ENCODE peak calls at places on chromosomes 2 and 18, in four cellular contexts. One of them, this sample, is unnamed.

GRCh38 chr2:163723881-163724280 is 11.9 kb downstream of the FIGN start:
- DNase-seq in dermis microvascular lymphatic vessel endothelial cell: no peak
- DNase-seq in AG04450: no peak
- DNase-seq in nephron progenitor cell: no peak
- DNase-seq in this sample: no peak

GRCh38 chr2:239391286-239392071 is 9.3 kb downstream of the HDAC4 start:
- DNase-seq in dermis microvascular lymphatic vessel endothelial cell: no peak
- DNase-seq in AG04450: no peak
- DNase-seq in nephron progenitor cell: no peak
- DNase-seq in this sample: no peak

GRCh38 chr2:152483276-152483996 is 148.5 kb downstream of the FMNL2 start:
- DNase-seq in dermis microvascular lymphatic vessel endothelial cell: peak; percentile 28
- DNase-seq in AG04450: no peak
- DNase-seq in nephron progenitor cell: no peak
- DNase-seq in this sample: no peak

GRCh38 chr2:194700726-194701125 is 956.3 kb upstream of the SLC39A10 start:
- DNase-seq in dermis microvascular lymphatic vessel endothelial cell: peak; percentile 37
- DNase-seq in AG04450: no peak
- DNase-seq in nephron progenitor cell: no peak
- DNase-seq in this sample: no peak

GRCh38 chr2:70328921-70329561 is 27.2 kb upstream of the FAM136A start:
- DNase-seq in dermis microvascular lymphatic vessel endothelial cell: peak; percentile 29
- DNase-seq in AG04450: no peak
- DNase-seq in nephron progenitor cell: no peak
- DNase-seq in this sample: no peak

GRCh38 chr2:149100739-149101699 is 62.5 kb downstream of the LYPD6B start:
- DNase-seq in dermis microvascular lymphatic vessel endothelial cell: no peak
- DNase-seq in AG04450: no peak
- DNase-seq in nephron progenitor cell: no peak
- DNase-seq in this sample: peak; percentile 55

GRCh38 chr18:67043276-67043675 is 439.4 kb upstream of the CDH19 start:
- DNase-seq in dermis microvascular lymphatic vessel endothelial cell: no peak
- DNase-seq in AG04450: no peak
- DNase-seq in nephron progenitor cell: peak; percentile 6
- DNase-seq in this sample: no peak

GRCh38 chr2:7692657-7693161 is 775.5 kb downstream of the RNF144A start:
- DNase-seq in dermis microvascular lymphatic vessel endothelial cell: no peak
- DNase-seq in AG04450: no peak
- DNase-seq in nephron progenitor cell: no peak
- DNase-seq in this sample: no peak

GRCh38 chr2:128198666-128199065 is 107.7 kb downstream of the UGGT1 start:
- DNase-seq in dermis microvascular lymphatic vessel endothelial cell: no peak
- DNase-seq in AG04450: no peak
- DNase-seq in nephron progenitor cell: no peak
- DNase-seq in this sample: peak; percentile 5

This sample was measured in NCI-H446 treated with DMSO at 0.1 percent for 48 hours.